ENCODE peak calls at places on chromosomes 3 and 15, in ten cellular contexts. B, J, I, M, G, R, H, P, Y and L are unnamed samples.

GRCh38 chr3:156174229-156174847 is 54.0 kb downstream of the KCNAB1 start:
- DNase-seq in B (no peak), J (peak), I (no peak), M (no peak), G (peak), R (no peak), H (no peak), P (peak), Y (no peak), L (no peak)

GRCh38 chr3:41290736-41291135 is 91.4 kb downstream of the CTNNB1 start:
- DNase-seq in B (no peak), J (no peak), I (no peak), M (no peak), G (no peak), R (peak), H (no peak), P (no peak), Y (no peak), L (no peak)

GRCh38 chr15:72796515-72797337 is 13.2 kb upstream of the ADPGK start:
- DNase-seq in B (peak), J (peak), I (peak), M (peak), G (no peak), R (no peak), H (peak), P (no peak), Y (peak), L (no peak)

GRCh38 chr15:65006876-65007275 is 17.2 kb upstream of the SPG21 start:
- DNase-seq in B (no peak), J (no peak), I (no peak), M (peak), G (no peak), R (no peak), H (no peak), P (no peak), Y (no peak), L (no peak)

GRCh38 chr3:143736651-143737050 is 111.6 kb downstream of the SLC9A9 start:
- DNase-seq in B (no peak), J (no peak), I (no peak), M (no peak), G (no peak), R (no peak), H (no peak), P (peak), Y (no peak), L (peak)

GRCh38 chr3:48877671-48878070 is 21.0 kb downstream of the SLC25A20 start:
- DNase-seq in B (no peak), J (no peak), I (no peak), M (no peak), G (no peak), R (no peak), H (no peak), P (no peak), Y (peak), L (no peak)

GRCh38 chr15:33200444-33200843 is 5.9 kb upstream of the FMN1 start:
- DNase-seq in B (no peak), J (no peak), I (no peak), M (no peak), G (no peak), R (no peak), H (no peak), P (no peak), Y (no peak), L (no peak)

GRCh38 chr15:48925714-48926223 is 38.0 kb downstream of the SHC4 start:
- DNase-seq in B (peak), J (peak), I (no peak), M (no peak), G (peak), R (no peak), H (no peak), P (peak), Y (no peak), L (peak)

GRCh38 chr3:12769761-12770160 is 10.7 kb upstream of the TMEM40 start:
- DNase-seq in B (no peak), J (no peak), I (no peak), M (no peak), G (no peak), R (no peak), H (no peak), P (no peak), Y (no peak), L (no peak)

GRCh38 chr3:170689218-170689874 is 103.5 kb upstream of the SLC7A14 start:
- DNase-seq in B (peak), J (peak), I (no peak), M (peak), G (peak), R (peak), H (peak), P (peak), Y (no peak), L (peak)

GRCh38 chr15:90301901-90302300 is 36.4 kb downstream of the NGRN start:
- DNase-seq in B (no peak), J (no peak), I (no peak), M (no peak), G (no peak), R (no peak), H (no peak), P (no peak), Y (no peak), L (no peak)

GRCh38 chr15:73685981-73686380 is 1.8 kb downstream of the CD276 start:
- DNase-seq in B (no peak), J (no peak), I (no peak), M (no peak), G (no peak), R (no peak), H (no peak), P (no peak), Y (no peak), L (no peak)

GRCh38 chr3:16482770-16483531 is 30.5 kb downstream of the RFTN1 start:
- DNase-seq in B (no peak), J (peak), I (peak), M (peak), G (no peak), R (peak), H (peak), P (no peak), Y (no peak), L (no peak)

GRCh38 chr15:85733415-85733814 is 61.3 kb downstream of the KLHL25 start:
- DNase-seq in B (no peak), J (peak), I (no peak), M (no peak), G (no peak), R (no peak), H (no peak), P (no peak), Y (no peak), L (no peak)

GRCh38 chr3:48514431-48515227 is 10.7 kb upstream of the SHISA5 start:
- DNase-seq in B (no peak), J (no peak), I (no peak), M (no peak), G (no peak), R (no peak), H (no peak), P (no peak), Y (no peak), L (no peak)

GRCh38 chr3:113264741-113265140 is 53.4 kb downstream of the BOC start:
- DNase-seq in B (no peak), J (no peak), I (no peak), M (no peak), G (no peak), R (no peak), H (no peak), P (no peak), Y (peak), L (no peak)

GRCh38 chr3:33915796-33916589 is 117.6 kb downstream of the PDCD6IP start:
- DNase-seq in B (no peak), J (peak), I (no peak), M (peak), G (no peak), R (no peak), H (no peak), P (no peak), Y (peak), L (no peak)

GRCh38 chr3:43641306-43642114 is 19.7 kb upstream of the ANO10 start:
- DNase-seq in B (peak), J (peak), I (no peak), M (no peak), G (no peak), R (no peak), H (no peak), P (no peak), Y (no peak), L (no peak)

GRCh38 chr3:12944849-12945248 is 103.5 kb upstream of the RPL32 start:
- DNase-seq in B (no peak), J (no peak), I (no peak), M (no peak), G (no peak), R (no peak), H (no peak), P (no peak), Y (peak), L (no peak)

GRCh38 chr3:127632035-127632434 is 3.0 kb downstream of the PODXL2 start:
- DNase-seq in B (no peak), J (no peak), I (no peak), M (no peak), G (no peak), R (no peak), H (no peak), P (no peak), Y (no peak), L (no peak)